ENCODE peak calls at places on chromosome 5, in nine cellular contexts. Y is astrocyte of the cerebellum; D is stimulated activated CD4-positive, alpha-beta T cell treated with anti-CD3 and anti-CD28 coated beads, Interleukin-15, amount 100 ng/mL, for 1 hour; Z is NCI-H2029 treated with DMSO at 0.1 percent for 48 hours; N is choroid plexus epithelial cell; V is pulmonary artery endothelial cell; K is NCI-H1436 treated with DMSO at 0.1 percent for 48 hours; C is GM19239; U is AG08395. O is an unnamed sample.

GRCh38 chr5:322281-322941 is 897 bp downstream of the AHRR start:
- DNase-seq in Y (no peak), D (no peak), Z (no peak), N (no peak), V (no peak), K (no peak), C (no peak), U (peak; percentile 77), O (no peak)

GRCh38 chr5:44532981-44533380 is 143.8 kb upstream of the FGF10 start:
- DNase-seq in Y (no peak), D (no peak), Z (no peak), N (no peak), V (no peak), K (no peak), C (no peak), U (no peak), O (no peak)

GRCh38 chr5:168833936-168834335 is 254.8 kb upstream of the PANK3 start:
- DNase-seq in Y (no peak), D (no peak), Z (no peak), N (no peak), V (no peak), K (no peak), C (no peak), U (no peak), O (no peak)

GRCh38 chr5:179866241-179867078 is 7.8 kb upstream of the MRNIP start:
- DNase-seq in Y (no peak), D (no peak), Z (no peak), N (peak; percentile 26), V (no peak), K (no peak), C (peak; percentile 55), U (no peak), O (no peak)

GRCh38 chr5:149422429-149423286 is 43.6 kb upstream of the IL17B start:
- DNase-seq in Y (no peak), D (no peak), Z (no peak), N (peak; percentile 90), V (no peak), K (no peak), C (no peak), U (peak; percentile 56), O (no peak)

GRCh38 chr5:149442563-149443182 is 63.6 kb upstream of the IL17B start:
- DNase-seq in Y (peak; percentile 33), D (peak; percentile 59), Z (peak; percentile 13), N (peak; percentile 74), V (no peak), K (no peak), C (peak; percentile 75), U (peak; percentile 81), O (no peak)

GRCh38 chr5:116837876-116838568 is 263.4 kb upstream of the SEMA6A start:
- DNase-seq in Y (no peak), D (no peak), Z (no peak), N (no peak), V (no peak), K (no peak), C (no peak), U (no peak), O (no peak)

GRCh38 chr5:159098285-159099048 is 1.2 kb downstream of the EBF1 start:
- DNase-seq in Y (no peak), D (no peak), Z (no peak), N (no peak), V (no peak), K (no peak), C (no peak), U (no peak), O (no peak)

GRCh38 chr5:30838936-30839511 is 354.5 kb upstream of the CDH6 start:
- DNase-seq in Y (no peak), D (no peak), Z (no peak), N (no peak), V (no peak), K (no peak), C (no peak), U (no peak), O (no peak)

O was measured in SK-N-MC.